ENCODE peak calls at places on chromosomes 13 and 19, in four cellular contexts. One of them, this sample, is unnamed.

GRCh38 chr13:95298971-95299627 is 2.2 kb downstream of the ABCC4 start:
- DNase-seq in anterior cingulate cortex: no peak
- DNase-seq in HAP-1: no peak
- DNase-seq in AG04450: peak
- DNase-seq in this sample: no peak

GRCh38 chr13:109924376-109924775 is 138.0 kb upstream of the IRS2 start:
- DNase-seq in anterior cingulate cortex: no peak
- DNase-seq in HAP-1: no peak
- DNase-seq in AG04450: no peak
- DNase-seq in this sample: no peak

GRCh38 chr13:21884299-21884878 is 213.5 kb downstream of the FGF9 start:
- DNase-seq in anterior cingulate cortex: no peak
- DNase-seq in HAP-1: no peak
- DNase-seq in AG04450: no peak
- DNase-seq in this sample: no peak

GRCh38 chr13:33918199-33918932 is 100.4 kb downstream of the RFC3 start:
- DNase-seq in anterior cingulate cortex: no peak
- DNase-seq in HAP-1: no peak
- DNase-seq in AG04450: no peak
- DNase-seq in this sample: no peak

GRCh38 chr19:4016486-4016885 is 8.9 kb downstream of the PIAS4 start:
- DNase-seq in anterior cingulate cortex: peak
- DNase-seq in HAP-1: no peak
- DNase-seq in AG04450: no peak
- DNase-seq in this sample: peak

GRCh38 chr19:29741776-29742175 is 26.7 kb upstream of the C19orf12 start:
- DNase-seq in anterior cingulate cortex: no peak
- DNase-seq in HAP-1: no peak
- DNase-seq in AG04450: no peak
- DNase-seq in this sample: no peak

GRCh38 chr19:9565900-9566705 is 18.2 kb downstream of the ZNF121 start:
- DNase-seq in anterior cingulate cortex: no peak
- DNase-seq in HAP-1: no peak
- DNase-seq in AG04450: no peak
- DNase-seq in this sample: no peak

GRCh38 chr19:2653717-2654584 is 48.5 kb downstream of the GNG7 start:
- DNase-seq in anterior cingulate cortex: no peak
- DNase-seq in HAP-1: no peak
- DNase-seq in AG04450: no peak
- DNase-seq in this sample: no peak

GRCh38 chr13:29573190-29573589 is 22.3 kb downstream of the SLC7A1 start:
- DNase-seq in anterior cingulate cortex: peak
- DNase-seq in HAP-1: no peak
- DNase-seq in AG04450: no peak
- DNase-seq in this sample: peak

GRCh38 chr19:57560049-57560491 is 407 bp upstream of the ZNF550 start:
- DNase-seq in anterior cingulate cortex: no peak
- DNase-seq in HAP-1: no peak
- DNase-seq in AG04450: peak
- DNase-seq in this sample: no peak

GRCh38 chr13:24076124-24076523 is 84.4 kb upstream of the SPATA13 start:
- DNase-seq in anterior cingulate cortex: no peak
- DNase-seq in HAP-1: no peak
- DNase-seq in AG04450: no peak
- DNase-seq in this sample: no peak

GRCh38 chr13:109945206-109945960 is 159.0 kb upstream of the IRS2 start:
- DNase-seq in anterior cingulate cortex: no peak
- DNase-seq in HAP-1: no peak
- DNase-seq in AG04450: peak
- DNase-seq in this sample: no peak

GRCh38 chr19:31255863-31256600 is 93.2 kb downstream of the TSHZ3 start:
- DNase-seq in anterior cingulate cortex: no peak
- DNase-seq in HAP-1: no peak
- DNase-seq in AG04450: no peak
- DNase-seq in this sample: no peak

GRCh38 chr13:98055623-98056022 is 87.3 kb upstream of the FARP1 start:
- DNase-seq in anterior cingulate cortex: no peak
- DNase-seq in HAP-1: no peak
- DNase-seq in AG04450: no peak
- DNase-seq in this sample: no peak

This sample was measured in B cell.